ENCODE peak calls at places on chromosomes 12 and 14, in seven cellular contexts. A is HCT116, G is DND-41, S is SK-N-SH, R is H9, Z is fibroblast of lung, U is adipocyte. N is an unnamed sample.

GRCh38 chr14:91647817-91648216 is 84.1 kb downstream of the CATSPERB start:
- DNase-seq in A (no peak), G (no peak), S (no peak), R (no peak), Z (no peak), U (no peak), N (no peak)

GRCh38 chr14:52907949-52908348 is 42.9 kb downstream of the FERMT2 start:
- DNase-seq in A (no peak), G (no peak), S (no peak), R (no peak), Z (no peak), U (no peak), N (no peak)

GRCh38 chr12:3273409-3273853 is 196.3 kb downstream of the TSPAN9 start:
- DNase-seq in A (peak; percentile 7), G (no peak), S (no peak), R (no peak), Z (no peak), U (peak; percentile 18), N (no peak)

GRCh38 chr12:5432011-5432400 is at the start of gene NTF3:
- DNase-seq in A (no peak), G (no peak), S (peak; percentile 73), R (peak; percentile 69), Z (peak; percentile 51), U (peak; percentile 81), N (no peak)

GRCh38 chr12:26735249-26735639 is 97.8 kb downstream of the ITPR2 start:
- DNase-seq in A (no peak), G (no peak), S (no peak), R (no peak), Z (no peak), U (no peak), N (no peak)

GRCh38 chr12:114878781-114879180 is 194.8 kb upstream of the TBX3 start:
- DNase-seq in A (no peak), G (no peak), S (no peak), R (no peak), Z (no peak), U (no peak), N (no peak)

GRCh38 chr14:54564799-54565235 is 2.1 kb upstream of the SAMD4A start:
- DNase-seq in A (no peak), G (no peak), S (no peak), R (no peak), Z (peak; percentile 84), U (peak; percentile 80), N (no peak)

GRCh38 chr12:93128332-93128707 is 199.2 kb upstream of the EEA1 start:
- DNase-seq in A (no peak), G (no peak), S (no peak), R (no peak), Z (no peak), U (no peak), N (no peak)

GRCh38 chr12:111361073-111361716 is 7.7 kb downstream of the PHETA1 start:
- DNase-seq in A (no peak), G (no peak), S (no peak), R (no peak), Z (no peak), U (no peak), N (no peak)

GRCh38 chr12:47990351-47991105 is 13.7 kb downstream of the COL2A1 start:
- DNase-seq in A (no peak), G (peak; percentile 82), S (no peak), R (no peak), Z (peak; percentile 44), U (no peak), N (no peak)

GRCh38 chr14:22887260-22887989 is 4.4 kb downstream of the REM2 start:
- DNase-seq in A (peak; percentile 92), G (no peak), S (peak; percentile 81), R (peak; percentile 83), Z (peak; percentile 90), U (peak; percentile 55), N (no peak)

GRCh38 chr12:123076604-123077297 is 74.1 kb downstream of the PITPNM2 start:
- DNase-seq in A (no peak), G (no peak), S (peak; percentile 31), R (no peak), Z (no peak), U (peak; percentile 8), N (no peak)

GRCh38 chr12:105461276-105461975 is 130.9 kb downstream of the C12orf75 start:
- DNase-seq in A (no peak), G (no peak), S (no peak), R (no peak), Z (no peak), U (no peak), N (no peak)

GRCh38 chr12:26369588-26369987 is 174.2 kb downstream of the SSPN start:
- DNase-seq in A (no peak), G (no peak), S (no peak), R (no peak), Z (peak; percentile 74), U (peak; percentile 82), N (no peak)

GRCh38 chr12:26523708-26524150 is 309.3 kb downstream of the ITPR2 start:
- DNase-seq in A (no peak), G (no peak), S (peak; percentile 67), R (no peak), Z (peak; percentile 96), U (peak; percentile 61), N (peak; percentile 61)

GRCh38 chr14:79708991-79709390 is 502.3 kb downstream of the DIO2 start:
- DNase-seq in A (no peak), G (no peak), S (no peak), R (no peak), Z (no peak), U (no peak), N (peak; percentile 2)

GRCh38 chr14:95502381-95502950 is 14.0 kb downstream of the SYNE3 start:
- DNase-seq in A (no peak), G (no peak), S (no peak), R (no peak), Z (no peak), U (no peak), N (no peak)

GRCh38 chr12:107436376-107436775 is 249.2 kb upstream of the PWP1 start:
- DNase-seq in A (no peak), G (no peak), S (no peak), R (peak; percentile 58), Z (peak; percentile 28), U (peak; percentile 53), N (peak; percentile 81)

GRCh38 chr12:47739959-47740358 is 14.7 kb upstream of the ENDOU start:
- DNase-seq in A (no peak), G (no peak), S (no peak), R (no peak), Z (no peak), U (no peak), N (no peak)

GRCh38 chr14:76918176-76918750 is 92.1 kb downstream of the LRRC74A start:
- DNase-seq in A (no peak), G (peak; percentile 24), S (peak; percentile 57), R (no peak), Z (peak; percentile 94), U (peak; percentile 91), N (no peak)
- H3K9ac ChIP-seq in A (peak overlapping the region; percentile 66), G (no peak overlapping the region), S (peak overlapping the region; percentile 80), R (no peak overlapping the region), Z (peak overlapping the region; percentile 68), U (peak overlapping the region; percentile 83), N (peak overlapping the region; percentile 76)

DNA sequence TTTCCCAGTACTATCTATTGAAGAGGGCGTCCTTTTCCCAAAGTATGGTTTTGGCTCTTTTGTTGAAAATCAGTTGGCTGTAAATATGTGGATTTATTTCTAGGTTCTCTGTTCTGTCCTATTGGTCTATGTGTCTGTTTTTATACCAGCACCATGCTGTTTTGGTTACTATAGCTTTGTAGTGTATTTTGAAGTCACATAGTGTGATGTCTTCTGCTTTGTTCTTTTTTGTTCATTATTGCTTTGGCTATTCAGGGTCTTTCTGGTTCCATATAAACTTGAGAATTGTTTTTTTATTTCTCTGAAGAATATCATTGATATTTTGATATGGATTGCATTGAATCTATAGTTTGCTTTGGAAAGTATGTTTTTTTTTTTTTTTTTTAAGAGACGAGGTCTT is 67.4 kb downstream of the ERC1 start:
- DNase-seq in A (no peak), G (no peak), S (no peak), R (no peak), Z (no peak), U (no peak), N (no peak)
- H3K9ac ChIP-seq in A (no peak overlapping the region), G (no peak overlapping the region), S (no peak overlapping the region), R (no peak overlapping the region), Z (no peak overlapping the region), U (peak overlapping the region; percentile 37), N (no peak overlapping the region)

DNA sequence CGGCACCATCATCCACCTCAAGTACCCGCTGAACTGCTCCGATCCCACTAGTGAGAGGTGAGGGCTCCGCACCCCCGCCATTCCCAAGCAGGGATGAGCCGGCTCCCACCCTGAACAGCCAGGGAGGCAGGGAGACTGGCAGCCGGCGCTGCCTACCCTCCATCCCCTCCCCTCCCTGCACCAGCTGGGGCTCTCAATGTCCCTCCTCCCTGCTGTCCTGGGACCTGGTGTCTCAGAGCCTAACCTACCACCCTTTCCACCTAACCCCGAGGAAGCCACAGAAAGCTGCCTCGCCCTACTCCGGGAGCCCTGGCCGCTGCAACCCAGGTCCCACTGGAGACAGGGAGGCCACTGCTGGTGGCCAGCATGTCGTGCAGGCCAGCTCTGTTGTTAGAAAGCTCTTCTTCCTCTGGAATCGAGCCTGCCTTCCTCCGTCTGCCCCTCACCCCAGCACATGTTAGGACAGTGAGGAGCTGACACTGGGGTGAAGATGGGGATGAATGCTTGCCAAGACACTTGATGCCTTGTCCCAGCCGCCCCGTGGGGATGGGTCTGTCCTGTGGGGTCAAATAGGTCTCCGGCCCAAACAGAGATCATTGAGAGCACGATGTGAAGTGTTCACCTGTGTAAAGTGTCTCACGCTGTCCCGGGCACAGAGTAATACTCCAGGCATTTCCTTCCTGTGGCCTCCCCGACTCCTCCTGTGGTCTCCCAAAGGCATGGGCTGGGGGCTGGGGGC is 1.1 kb downstream of the PTPN6 start:
- DNase-seq in A (no peak), G (no peak), S (peak; percentile 17), R (no peak), Z (no peak), U (no peak), N (no peak)
- H3K9ac ChIP-seq in A (no peak overlapping the region), G (peak overlapping the region; percentile 41), S (no peak overlapping the region), R (no peak overlapping the region), Z (no peak overlapping the region), U (no peak overlapping the region), N (no peak overlapping the region)

DNA sequence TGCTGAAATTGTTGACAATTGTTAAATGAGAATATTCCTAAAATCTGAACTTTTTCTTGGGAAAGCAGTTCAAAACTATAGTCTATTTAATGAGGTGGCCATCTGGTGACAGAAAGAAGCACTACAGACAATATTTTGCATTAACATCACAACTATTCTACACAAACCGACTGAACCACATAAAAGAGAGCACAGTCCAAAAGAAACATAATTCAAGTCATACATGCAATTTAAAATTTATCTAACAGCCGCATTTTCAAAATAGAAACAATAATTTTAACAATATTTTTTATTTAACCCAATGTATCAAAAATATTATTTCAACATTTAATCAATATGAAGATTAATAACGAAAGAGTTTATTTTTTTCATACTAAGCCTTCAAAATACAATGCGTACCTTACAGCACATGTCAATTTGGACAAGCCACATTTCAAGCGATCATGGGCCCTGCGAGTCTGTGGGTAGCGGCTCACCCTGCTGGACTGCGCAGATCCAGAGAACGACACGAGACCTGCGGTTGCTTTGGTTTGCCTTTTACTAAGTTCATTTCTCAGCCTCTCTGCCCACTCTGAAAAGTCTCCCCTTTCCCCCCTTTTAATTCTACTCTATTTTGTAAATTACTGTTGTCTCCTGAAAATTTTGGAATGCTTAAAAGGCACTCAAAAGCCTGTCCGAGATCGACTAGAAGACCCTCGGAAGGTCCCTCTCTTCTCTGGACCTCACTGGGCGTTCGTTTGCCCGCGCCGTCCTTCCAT is 941 bp upstream of the LRRC9 start:
- DNase-seq in A (peak; percentile 16), G (no peak), S (peak; percentile 56), R (no peak), Z (peak; percentile 50), U (peak; percentile 65), N (no peak)
- H3K9ac ChIP-seq in A (no peak overlapping the region), G (no peak overlapping the region), S (no peak overlapping the region), R (peak overlapping the region; percentile 64), Z (no peak overlapping the region), U (peak overlapping the region; percentile 77), N (no peak overlapping the region)